ENCODE peak calls at places on chromosomes 3 and 15, in four cellular contexts. One of them, this sample, is unnamed.
A peak's percentile ranks its signal among the peaks of the same experiment; 100 is the strongest.

GRCh38 chr3:116863842-116864626 is 154.5 kb downstream of the TUSC7 start:
- DNase-seq in mammary epithelial cell: peak; percentile 11
- DNase-seq in adrenal gland: peak; percentile 31
- DNase-seq in A549: peak; percentile 51
- DNase-seq in this sample: peak; percentile 58

GRCh38 chr15:76169013-76169412 is 109.2 kb downstream of the TMEM266 start:
- DNase-seq in mammary epithelial cell: peak; percentile 16
- DNase-seq in adrenal gland: no peak
- DNase-seq in A549: peak; percentile 44
- DNase-seq in this sample: peak; percentile 15

GRCh38 chr3:15519096-15519495 is 2.4 kb downstream of the COLQ start:
- DNase-seq in mammary epithelial cell: no peak
- DNase-seq in A549: no peak
- DNase-seq in adrenal gland: no peak
- DNase-seq in this sample: no peak

GRCh38 chr3:60555704-60556340 is 695.4 kb downstream of the FHIT start:
- DNase-seq in mammary epithelial cell: peak; percentile 80
- DNase-seq in A549: no peak
- DNase-seq in adrenal gland: no peak
- DNase-seq in this sample: peak; percentile 76

GRCh38 chr3:141602706-141603105 is 115.9 kb downstream of the RASA2 start:
- DNase-seq in mammary epithelial cell: no peak
- DNase-seq in A549: no peak
- DNase-seq in adrenal gland: no peak
- DNase-seq in this sample: no peak

GRCh38 chr15:99732711-99733267 is 448 bp downstream of the LYSMD4 start:
- DNase-seq in mammary epithelial cell: peak; percentile 23
- DNase-seq in A549: no peak
- DNase-seq in adrenal gland: peak; percentile 48
- DNase-seq in this sample: peak; percentile 9

GRCh38 chr3:18556503-18556902 is 131.4 kb upstream of the SATB1 start:
- DNase-seq in adrenal gland: no peak
- DNase-seq in A549: no peak
- DNase-seq in mammary epithelial cell: peak; percentile 46
- DNase-seq in this sample: peak; percentile 23

GRCh38 chr3:188295876-188296275 is 141.9 kb downstream of the LPP start:
- DNase-seq in mammary epithelial cell: no peak
- DNase-seq in A549: no peak
- DNase-seq in adrenal gland: no peak
- DNase-seq in this sample: no peak

GRCh38 chr3:116930786-116931185 is 221.2 kb downstream of the TUSC7 start:
- DNase-seq in A549: no peak
- DNase-seq in mammary epithelial cell: no peak
- DNase-seq in adrenal gland: peak; percentile 35
- DNase-seq in this sample: no peak

GRCh38 chr3:64685331-64685799 is 2.4 kb downstream of the ADAMTS9 start:
- DNase-seq in adrenal gland: peak; percentile 58
- DNase-seq in mammary epithelial cell: peak; percentile 39
- DNase-seq in A549: no peak
- DNase-seq in this sample: no peak

GRCh38 chr3:172140499-172141391 is 101.4 kb downstream of the FNDC3B start:
- DNase-seq in mammary epithelial cell: peak; percentile 97
- DNase-seq in adrenal gland: peak; percentile 55
- DNase-seq in A549: peak; percentile 94
- DNase-seq in this sample: peak; percentile 95

GRCh38 chr3:37995652-37996641 is 5.4 kb downstream of the VILL start:
- DNase-seq in A549: no peak
- DNase-seq in adrenal gland: peak; percentile 13
- DNase-seq in mammary epithelial cell: no peak
- DNase-seq in this sample: no peak

GRCh38 chr15:91032919-91033803 is 10.8 kb upstream of the VPS33B start:
- DNase-seq in mammary epithelial cell: peak; percentile 63
- DNase-seq in A549: peak; percentile 73
- DNase-seq in adrenal gland: peak; percentile 64
- DNase-seq in this sample: peak; percentile 9

GRCh38 chr3:185439745-185440466 is 58.9 kb downstream of the TMEM41A start:
- DNase-seq in A549: no peak
- DNase-seq in adrenal gland: no peak
- DNase-seq in mammary epithelial cell: no peak
- DNase-seq in this sample: peak; percentile 31

GRCh38 chr3:45786801-45787495 is 9.4 kb downstream of the SLC6A20 start:
- DNase-seq in A549: no peak
- DNase-seq in adrenal gland: no peak
- DNase-seq in mammary epithelial cell: no peak
- DNase-seq in this sample: no peak

GRCh38 chr3:124064050-124064449 is 72.1 kb upstream of the ROPN1 start:
- DNase-seq in mammary epithelial cell: no peak
- DNase-seq in A549: no peak
- DNase-seq in adrenal gland: no peak
- DNase-seq in this sample: no peak

GRCh38 chr3:160931474-160931873 is 173.7 kb downstream of the B3GALNT1 start:
- DNase-seq in A549: no peak
- DNase-seq in adrenal gland: no peak
- DNase-seq in mammary epithelial cell: no peak
- DNase-seq in this sample: no peak

GRCh38 chr3:160924776-160925175 is 168.7 kb downstream of the PPM1L start:
- DNase-seq in adrenal gland: no peak
- DNase-seq in A549: no peak
- DNase-seq in mammary epithelial cell: no peak
- DNase-seq in this sample: no peak

GRCh38 chr3:160928183-160928718 is 172.2 kb downstream of the PPM1L start:
- DNase-seq in A549: peak; percentile 7
- DNase-seq in adrenal gland: no peak
- DNase-seq in mammary epithelial cell: peak; percentile 2
- DNase-seq in this sample: no peak

GRCh38 chr3:160927620-160928019 is 171.6 kb downstream of the PPM1L start:
- DNase-seq in A549: no peak
- DNase-seq in adrenal gland: no peak
- DNase-seq in mammary epithelial cell: no peak
- DNase-seq in this sample: no peak

GRCh38 chr3:160929595-160929994 is 173.6 kb downstream of the PPM1L start:
- DNase-seq in adrenal gland: peak; percentile 36
- DNase-seq in A549: peak; percentile 7
- DNase-seq in mammary epithelial cell: no peak
- DNase-seq in this sample: no peak
- TF ChIP-seq CTCF in adrenal gland: no peak
- TF ChIP-seq CTCF in A549: no peak
- TF ChIP-seq CTCF in mammary epithelial cell: no peak
- TF ChIP-seq CTCF in this sample: peak; percentile 16

GRCh38 chr15:98671060-98672008 is 23.0 kb downstream of the IGF1R start:
- DNase-seq in mammary epithelial cell: no peak
- DNase-seq in adrenal gland: no peak
- DNase-seq in A549: no peak
- DNase-seq in this sample: no peak

GRCh38 chr15:98673133-98673532 is 24.8 kb downstream of the IGF1R start:
- DNase-seq in A549: no peak
- DNase-seq in mammary epithelial cell: no peak
- DNase-seq in adrenal gland: no peak
- DNase-seq in this sample: no peak

GRCh38 chr15:98677345-98678059 is 29.2 kb downstream of the IGF1R start:
- DNase-seq in adrenal gland: no peak
- DNase-seq in mammary epithelial cell: no peak
- DNase-seq in A549: no peak
- DNase-seq in this sample: no peak

GRCh38 chr15:98676586-98677270 is 28.4 kb downstream of the IGF1R start:
- DNase-seq in adrenal gland: no peak
- DNase-seq in A549: no peak
- DNase-seq in mammary epithelial cell: no peak
- DNase-seq in this sample: no peak

DNA sequence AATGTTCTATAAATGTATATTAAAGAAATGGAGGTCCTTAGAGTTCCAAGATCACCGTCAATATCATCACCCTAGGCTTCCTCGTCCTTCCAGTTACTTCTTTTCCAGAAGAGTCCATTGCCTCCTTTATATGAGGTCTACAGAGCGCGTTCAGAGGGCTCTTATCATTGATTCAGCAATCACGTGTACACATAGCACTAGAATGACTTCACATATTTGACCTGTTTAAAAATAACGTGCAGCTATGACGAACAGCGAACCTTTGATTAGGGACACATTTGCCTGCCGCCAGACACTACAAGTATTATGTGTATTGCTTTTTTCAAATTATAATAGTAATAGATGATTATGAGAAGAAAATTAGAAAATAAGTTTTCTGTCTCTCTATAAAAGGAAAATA is 26.0 kb downstream of the IGF1R start:
- DNase-seq in mammary epithelial cell: no peak
- DNase-seq in adrenal gland: no peak
- DNase-seq in A549: no peak
- DNase-seq in this sample: no peak
- H3K4me1 ChIP-seq in mammary epithelial cell: peaks cover 27% of the 10 kb centered on the region
- H3K4me1 ChIP-seq in adrenal gland: peaks cover 95% of the 10 kb centered on the region
- H3K4me1 ChIP-seq in A549: peaks cover 75% of the 10 kb centered on the region
- H3K4me1 ChIP-seq in this sample: peaks cover 7% of the 10 kb centered on the region

GRCh38 chr3:152396867-152397266 is 128.1 kb downstream of the MBNL1 start:
- DNase-seq in A549: no peak
- DNase-seq in adrenal gland: no peak
- DNase-seq in mammary epithelial cell: no peak
- DNase-seq in this sample: no peak

GRCh38 chr3:152400912-152401311 is 132.2 kb downstream of the MBNL1 start:
- DNase-seq in adrenal gland: no peak
- DNase-seq in mammary epithelial cell: no peak
- DNase-seq in A549: peak; percentile 40
- DNase-seq in this sample: no peak

GRCh38 chr3:152399374-152399773 is 130.6 kb downstream of the MBNL1 start:
- DNase-seq in mammary epithelial cell: peak; percentile 73
- DNase-seq in adrenal gland: no peak
- DNase-seq in A549: peak; percentile 53
- DNase-seq in this sample: peak; percentile 44

GRCh38 chr3:152395764-152396163 is 127.0 kb downstream of the MBNL1 start:
- DNase-seq in adrenal gland: no peak
- DNase-seq in A549: no peak
- DNase-seq in mammary epithelial cell: no peak
- DNase-seq in this sample: no peak

GRCh38 chr3:152398495-152398894 is 129.8 kb downstream of the MBNL1 start:
- DNase-seq in adrenal gland: no peak
- DNase-seq in mammary epithelial cell: no peak
- DNase-seq in A549: no peak
- DNase-seq in this sample: no peak
- H3K27ac ChIP-seq in adrenal gland: no peak overlapping the region
- H3K27ac ChIP-seq in mammary epithelial cell: peak overlapping the region; percentile 50
- H3K27ac ChIP-seq in A549: peak overlapping the region; percentile 72
- H3K27ac ChIP-seq in this sample: no peak overlapping the region

DNA sequence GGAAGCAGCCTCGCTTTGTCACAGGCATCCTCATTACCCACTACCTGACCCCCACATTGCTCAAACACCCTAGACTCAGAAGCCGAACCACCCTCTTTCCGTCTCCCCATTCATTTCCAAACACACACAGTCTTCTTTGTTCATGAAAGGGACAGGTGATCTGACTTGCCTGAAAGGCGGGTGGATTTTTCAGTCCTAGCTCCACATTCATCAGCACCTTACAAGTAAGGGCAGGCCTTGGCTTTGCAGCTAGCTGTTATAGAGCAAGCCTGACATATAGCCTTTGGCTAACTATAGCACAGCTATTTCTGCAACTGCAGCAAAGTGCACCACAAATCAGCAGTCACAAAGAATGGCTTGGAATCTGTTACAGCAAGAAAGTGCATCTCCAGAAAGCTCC is 139.8 kb downstream of the XXYLT1 start:
- DNase-seq in mammary epithelial cell: peak; percentile 93
- DNase-seq in adrenal gland: no peak
- DNase-seq in A549: no peak
- DNase-seq in this sample: peak; percentile 94
- TF ChIP-seq CTCF in mammary epithelial cell: no peak
- TF ChIP-seq CTCF in adrenal gland: no peak
- TF ChIP-seq CTCF in A549: no peak
- TF ChIP-seq CTCF in this sample: no peak

DNA sequence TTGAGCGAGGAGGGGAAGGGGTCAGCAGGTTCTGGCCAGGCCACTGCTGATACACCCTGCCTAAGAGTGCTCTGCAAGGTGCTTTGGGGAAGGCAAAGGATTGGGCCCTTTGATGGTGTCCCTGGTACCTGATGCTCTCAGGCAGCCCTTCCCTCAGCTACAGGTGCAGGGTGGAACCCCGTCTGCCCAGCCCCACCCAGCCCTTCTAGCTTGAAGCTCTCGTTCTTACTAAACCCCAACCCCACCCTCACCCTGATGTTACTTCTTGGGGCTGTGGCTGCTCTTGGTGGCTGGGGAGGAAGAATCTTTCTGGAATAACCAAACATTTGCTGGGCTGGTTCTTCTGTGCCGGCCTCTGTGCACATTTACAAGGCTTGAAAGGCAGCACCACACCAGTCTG is 6.4 kb downstream of the GNAI2 start:
- DNase-seq in adrenal gland: no peak
- DNase-seq in A549: no peak
- DNase-seq in mammary epithelial cell: no peak
- DNase-seq in this sample: no peak
- H3K4me1 ChIP-seq in adrenal gland: peaks cover 91% of the 10 kb centered on the region
- H3K4me1 ChIP-seq in A549: peaks cover 35% of the 10 kb centered on the region
- H3K4me1 ChIP-seq in mammary epithelial cell: peaks cover 67% of the 10 kb centered on the region
- H3K4me1 ChIP-seq in this sample: peaks cover 9% of the 10 kb centered on the region

DNA sequence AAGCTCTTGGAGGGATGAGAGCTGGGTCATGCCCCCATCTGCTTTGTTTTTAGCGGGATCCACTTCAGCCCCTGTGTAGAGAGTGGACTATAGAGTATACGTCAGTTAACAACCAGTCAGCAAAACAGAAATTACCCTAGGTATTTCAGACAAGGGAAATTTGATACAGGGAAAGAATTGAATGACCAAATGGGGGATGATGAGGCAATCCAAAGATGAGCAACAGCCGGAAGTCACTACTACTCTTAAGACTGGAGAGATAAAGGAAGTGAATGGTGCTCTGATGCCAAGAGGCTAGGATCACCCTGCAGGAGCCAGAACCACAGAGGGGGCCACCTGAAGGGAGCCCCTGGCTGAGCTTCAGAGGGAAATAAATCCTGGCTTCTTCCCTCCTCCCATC is 1.7 kb upstream of the GPR62 start:
- DNase-seq in A549: no peak
- DNase-seq in mammary epithelial cell: peak; percentile 43
- DNase-seq in adrenal gland: no peak
- DNase-seq in this sample: peak; percentile 38
- H3K27ac ChIP-seq in A549: no peak overlapping the region
- H3K27ac ChIP-seq in mammary epithelial cell: no peak overlapping the region
- H3K27ac ChIP-seq in adrenal gland: no peak overlapping the region
- H3K27ac ChIP-seq in this sample: no peak overlapping the region

This sample was measured in foreskin keratinocyte.